ENCODE peak calls at places on chromosome 12, in eight cellular contexts. One of them, this sample, is unnamed.

GRCh38 chr12:15004401-15004800 is 31.6 kb downstream of the PDE6H start:
- DNase-seq in HEK293T: no peak
- DNase-seq in right lobe of liver: no peak
- DNase-seq in COR-L47: no peak
- DNase-seq in activated T-helper 1 cell treated with anti-CD3 and anti-CD28 coated beads, Interleukin-2, amount 50 U/mL, for 16 hours: no peak
- DNase-seq in neural crest cell: no peak
- DNase-seq in GM19239: no peak
- DNase-seq in NCI-H526: no peak
- DNase-seq in this sample: no peak

GRCh38 chr12:75666980-75667359 is 155.6 kb upstream of the KRR1 start:
- DNase-seq in right lobe of liver: no peak
- DNase-seq in HEK293T: no peak
- DNase-seq in GM19239: no peak
- DNase-seq in neural crest cell: no peak
- DNase-seq in NCI-H526: no peak
- DNase-seq in COR-L47: no peak
- DNase-seq in activated T-helper 1 cell treated with anti-CD3 and anti-CD28 coated beads, Interleukin-2, amount 50 U/mL, for 16 hours: no peak
- DNase-seq in this sample: peak; percentile 78

GRCh38 chr12:32448581-32448980 is 49.2 kb downstream of the FGD4 start:
- DNase-seq in NCI-H526: no peak
- DNase-seq in activated T-helper 1 cell treated with anti-CD3 and anti-CD28 coated beads, Interleukin-2, amount 50 U/mL, for 16 hours: no peak
- DNase-seq in GM19239: no peak
- DNase-seq in right lobe of liver: no peak
- DNase-seq in neural crest cell: no peak
- DNase-seq in COR-L47: no peak
- DNase-seq in HEK293T: no peak
- DNase-seq in this sample: no peak

GRCh38 chr12:20508362-20508761 is 140.0 kb downstream of the PDE3A start:
- DNase-seq in COR-L47: no peak
- DNase-seq in NCI-H526: no peak
- DNase-seq in HEK293T: no peak
- DNase-seq in right lobe of liver: no peak
- DNase-seq in GM19239: no peak
- DNase-seq in activated T-helper 1 cell treated with anti-CD3 and anti-CD28 coated beads, Interleukin-2, amount 50 U/mL, for 16 hours: no peak
- DNase-seq in neural crest cell: no peak
- DNase-seq in this sample: no peak

GRCh38 chr12:84463756-84464495 is 448.7 kb downstream of the SLC6A15 start:
- DNase-seq in GM19239: no peak
- DNase-seq in HEK293T: no peak
- DNase-seq in neural crest cell: no peak
- DNase-seq in COR-L47: no peak
- DNase-seq in NCI-H526: no peak
- DNase-seq in right lobe of liver: no peak
- DNase-seq in activated T-helper 1 cell treated with anti-CD3 and anti-CD28 coated beads, Interleukin-2, amount 50 U/mL, for 16 hours: no peak
- DNase-seq in this sample: no peak

GRCh38 chr12:7709969-7710368 is 1.3 kb upstream of the DPPA3 start:
- DNase-seq in GM19239: no peak
- DNase-seq in neural crest cell: no peak
- DNase-seq in NCI-H526: no peak
- DNase-seq in right lobe of liver: no peak
- DNase-seq in activated T-helper 1 cell treated with anti-CD3 and anti-CD28 coated beads, Interleukin-2, amount 50 U/mL, for 16 hours: no peak
- DNase-seq in HEK293T: no peak
- DNase-seq in COR-L47: no peak
- DNase-seq in this sample: no peak

GRCh38 chr12:29073631-29074239 is 75.3 kb upstream of the FAR2 start:
- DNase-seq in right lobe of liver: no peak
- DNase-seq in neural crest cell: peak; percentile 6
- DNase-seq in activated T-helper 1 cell treated with anti-CD3 and anti-CD28 coated beads, Interleukin-2, amount 50 U/mL, for 16 hours: no peak
- DNase-seq in GM19239: no peak
- DNase-seq in HEK293T: peak; percentile 46
- DNase-seq in COR-L47: no peak
- DNase-seq in NCI-H526: peak; percentile 30
- DNase-seq in this sample: peak; percentile 75

GRCh38 chr12:94082690-94083089 is 65.7 kb upstream of the PLXNC1 start:
- DNase-seq in neural crest cell: no peak
- DNase-seq in GM19239: no peak
- DNase-seq in right lobe of liver: no peak
- DNase-seq in activated T-helper 1 cell treated with anti-CD3 and anti-CD28 coated beads, Interleukin-2, amount 50 U/mL, for 16 hours: no peak
- DNase-seq in COR-L47: no peak
- DNase-seq in NCI-H526: no peak
- DNase-seq in HEK293T: no peak
- DNase-seq in this sample: no peak

GRCh38 chr12:2633825-2634200 is 161.0 kb upstream of the FKBP4 start:
- DNase-seq in HEK293T: no peak
- DNase-seq in NCI-H526: no peak
- DNase-seq in GM19239: no peak
- DNase-seq in activated T-helper 1 cell treated with anti-CD3 and anti-CD28 coated beads, Interleukin-2, amount 50 U/mL, for 16 hours: no peak
- DNase-seq in COR-L47: no peak
- DNase-seq in neural crest cell: no peak
- DNase-seq in right lobe of liver: no peak
- DNase-seq in this sample: no peak

GRCh38 chr12:129549656-129550055 is 354.2 kb downstream of the TMEM132D start:
- DNase-seq in right lobe of liver: no peak
- DNase-seq in GM19239: no peak
- DNase-seq in activated T-helper 1 cell treated with anti-CD3 and anti-CD28 coated beads, Interleukin-2, amount 50 U/mL, for 16 hours: no peak
- DNase-seq in neural crest cell: no peak
- DNase-seq in HEK293T: no peak
- DNase-seq in COR-L47: no peak
- DNase-seq in NCI-H526: no peak
- DNase-seq in this sample: no peak

GRCh38 chr12:75825686-75826085 is 205.9 kb downstream of the PHLDA1 start:
- DNase-seq in neural crest cell: no peak
- DNase-seq in NCI-H526: no peak
- DNase-seq in COR-L47: no peak
- DNase-seq in GM19239: no peak
- DNase-seq in right lobe of liver: no peak
- DNase-seq in HEK293T: no peak
- DNase-seq in activated T-helper 1 cell treated with anti-CD3 and anti-CD28 coated beads, Interleukin-2, amount 50 U/mL, for 16 hours: no peak
- DNase-seq in this sample: no peak

GRCh38 chr12:84201976-84202375 is 710.6 kb downstream of the SLC6A15 start:
- DNase-seq in right lobe of liver: no peak
- DNase-seq in activated T-helper 1 cell treated with anti-CD3 and anti-CD28 coated beads, Interleukin-2, amount 50 U/mL, for 16 hours: no peak
- DNase-seq in HEK293T: no peak
- DNase-seq in NCI-H526: no peak
- DNase-seq in GM19239: no peak
- DNase-seq in neural crest cell: no peak
- DNase-seq in COR-L47: no peak
- DNase-seq in this sample: no peak

GRCh38 chr12:48977290-48978281 is 536 bp upstream of the WNT1 start:
- DNase-seq in activated T-helper 1 cell treated with anti-CD3 and anti-CD28 coated beads, Interleukin-2, amount 50 U/mL, for 16 hours: peak; percentile 69
- DNase-seq in HEK293T: peak; percentile 57
- DNase-seq in neural crest cell: peak; percentile 81
- DNase-seq in right lobe of liver: peak; percentile 70
- DNase-seq in COR-L47: peak; percentile 57
- DNase-seq in GM19239: no peak
- DNase-seq in NCI-H526: no peak
- DNase-seq in this sample: no peak

GRCh38 chr12:94488449-94488848 is 28.8 kb upstream of the CEP83 start:
- DNase-seq in NCI-H526: no peak
- DNase-seq in HEK293T: no peak
- DNase-seq in GM19239: peak; percentile 35
- DNase-seq in neural crest cell: no peak
- DNase-seq in activated T-helper 1 cell treated with anti-CD3 and anti-CD28 coated beads, Interleukin-2, amount 50 U/mL, for 16 hours: no peak
- DNase-seq in right lobe of liver: no peak
- DNase-seq in COR-L47: no peak
- DNase-seq in this sample: no peak

GRCh38 chr12:1800646-1801284 is 19.6 kb upstream of the LRTM2 start:
- DNase-seq in neural crest cell: no peak
- DNase-seq in NCI-H526: peak; percentile 72
- DNase-seq in activated T-helper 1 cell treated with anti-CD3 and anti-CD28 coated beads, Interleukin-2, amount 50 U/mL, for 16 hours: no peak
- DNase-seq in HEK293T: peak; percentile 62
- DNase-seq in right lobe of liver: peak; percentile 32
- DNase-seq in COR-L47: no peak
- DNase-seq in GM19239: no peak
- DNase-seq in this sample: no peak

GRCh38 chr12:101746661-101747060 is 7.4 kb upstream of the SYCP3 start:
- DNase-seq in neural crest cell: no peak
- DNase-seq in HEK293T: no peak
- DNase-seq in activated T-helper 1 cell treated with anti-CD3 and anti-CD28 coated beads, Interleukin-2, amount 50 U/mL, for 16 hours: no peak
- DNase-seq in GM19239: no peak
- DNase-seq in NCI-H526: no peak
- DNase-seq in right lobe of liver: no peak
- DNase-seq in COR-L47: no peak
- DNase-seq in this sample: no peak

GRCh38 chr12:130183585-130184370 is 21.5 kb downstream of the FZD10 start:
- DNase-seq in HEK293T: no peak
- DNase-seq in COR-L47: no peak
- DNase-seq in right lobe of liver: peak; percentile 10
- DNase-seq in neural crest cell: no peak
- DNase-seq in NCI-H526: no peak
- DNase-seq in GM19239: no peak
- DNase-seq in activated T-helper 1 cell treated with anti-CD3 and anti-CD28 coated beads, Interleukin-2, amount 50 U/mL, for 16 hours: no peak
- DNase-seq in this sample: no peak

GRCh38 chr12:82754856-82755255 is 68.2 kb downstream of the TMTC2 start:
- DNase-seq in HEK293T: no peak
- DNase-seq in neural crest cell: no peak
- DNase-seq in activated T-helper 1 cell treated with anti-CD3 and anti-CD28 coated beads, Interleukin-2, amount 50 U/mL, for 16 hours: no peak
- DNase-seq in NCI-H526: no peak
- DNase-seq in right lobe of liver: no peak
- DNase-seq in GM19239: no peak
- DNase-seq in COR-L47: no peak
- DNase-seq in this sample: no peak

GRCh38 chr12:76244298-76244697 is 103.9 kb downstream of the BBS10 start:
- DNase-seq in NCI-H526: no peak
- DNase-seq in COR-L47: no peak
- DNase-seq in right lobe of liver: no peak
- DNase-seq in GM19239: no peak
- DNase-seq in activated T-helper 1 cell treated with anti-CD3 and anti-CD28 coated beads, Interleukin-2, amount 50 U/mL, for 16 hours: no peak
- DNase-seq in neural crest cell: no peak
- DNase-seq in HEK293T: no peak
- DNase-seq in this sample: no peak

GRCh38 chr12:2384533-2385328 is 331.9 kb downstream of the CACNA1C start:
- DNase-seq in NCI-H526: no peak
- DNase-seq in GM19239: no peak
- DNase-seq in right lobe of liver: no peak
- DNase-seq in COR-L47: no peak
- DNase-seq in HEK293T: no peak
- DNase-seq in activated T-helper 1 cell treated with anti-CD3 and anti-CD28 coated beads, Interleukin-2, amount 50 U/mL, for 16 hours: no peak
- DNase-seq in neural crest cell: no peak
- DNase-seq in this sample: no peak

GRCh38 chr12:118016424-118017264 is at the start of gene RFC5:
- DNase-seq in GM19239: peak; percentile 94
- DNase-seq in COR-L47: peak; percentile 99
- DNase-seq in neural crest cell: peak; percentile 99
- DNase-seq in HEK293T: peak; percentile 100
- DNase-seq in activated T-helper 1 cell treated with anti-CD3 and anti-CD28 coated beads, Interleukin-2, amount 50 U/mL, for 16 hours: peak; percentile 96
- DNase-seq in NCI-H526: peak; percentile 96
- DNase-seq in right lobe of liver: peak; percentile 99
- DNase-seq in this sample: peak; percentile 100

GRCh38 chr12:91250273-91250672 is 67.7 kb upstream of the DCN start:
- DNase-seq in neural crest cell: no peak
- DNase-seq in GM19239: no peak
- DNase-seq in right lobe of liver: no peak
- DNase-seq in HEK293T: no peak
- DNase-seq in activated T-helper 1 cell treated with anti-CD3 and anti-CD28 coated beads, Interleukin-2, amount 50 U/mL, for 16 hours: no peak
- DNase-seq in COR-L47: no peak
- DNase-seq in NCI-H526: no peak
- DNase-seq in this sample: no peak

GRCh38 chr12:52687527-52688385 is 7.5 kb upstream of the KRT1 start:
- DNase-seq in right lobe of liver: no peak
- DNase-seq in COR-L47: no peak
- DNase-seq in neural crest cell: no peak
- DNase-seq in HEK293T: no peak
- DNase-seq in GM19239: no peak
- DNase-seq in activated T-helper 1 cell treated with anti-CD3 and anti-CD28 coated beads, Interleukin-2, amount 50 U/mL, for 16 hours: no peak
- DNase-seq in NCI-H526: no peak
- DNase-seq in this sample: no peak

GRCh38 chr12:102702447-102703114 is 214.5 kb downstream of the PAH start:
- DNase-seq in NCI-H526: no peak
- DNase-seq in COR-L47: peak; percentile 20
- DNase-seq in right lobe of liver: no peak
- DNase-seq in neural crest cell: peak; percentile 34
- DNase-seq in activated T-helper 1 cell treated with anti-CD3 and anti-CD28 coated beads, Interleukin-2, amount 50 U/mL, for 16 hours: no peak
- DNase-seq in GM19239: peak; percentile 45
- DNase-seq in HEK293T: peak; percentile 35
- DNase-seq in this sample: peak; percentile 28

GRCh38 chr12:104420868-104421267 is 35.9 kb upstream of the CHST11 start:
- DNase-seq in right lobe of liver: no peak
- DNase-seq in HEK293T: no peak
- DNase-seq in neural crest cell: no peak
- DNase-seq in activated T-helper 1 cell treated with anti-CD3 and anti-CD28 coated beads, Interleukin-2, amount 50 U/mL, for 16 hours: no peak
- DNase-seq in COR-L47: no peak
- DNase-seq in GM19239: no peak
- DNase-seq in NCI-H526: no peak
- DNase-seq in this sample: peak; percentile 12

GRCh38 chr12:57579677-57580465 is 11.1 kb upstream of the PIP4K2C start:
- DNase-seq in GM19239: no peak
- DNase-seq in NCI-H526: no peak
- DNase-seq in activated T-helper 1 cell treated with anti-CD3 and anti-CD28 coated beads, Interleukin-2, amount 50 U/mL, for 16 hours: no peak
- DNase-seq in COR-L47: no peak
- DNase-seq in right lobe of liver: no peak
- DNase-seq in neural crest cell: no peak
- DNase-seq in HEK293T: no peak
- DNase-seq in this sample: no peak

GRCh38 chr12:26938660-26939185 is 453 bp downstream of the FGFR1OP2 start:
- DNase-seq in HEK293T: peak; percentile 13
- DNase-seq in COR-L47: no peak
- DNase-seq in right lobe of liver: no peak
- DNase-seq in activated T-helper 1 cell treated with anti-CD3 and anti-CD28 coated beads, Interleukin-2, amount 50 U/mL, for 16 hours: no peak
- DNase-seq in neural crest cell: no peak
- DNase-seq in NCI-H526: peak; percentile 36
- DNase-seq in GM19239: no peak
- DNase-seq in this sample: no peak

GRCh38 chr12:57129311-57130288 is 1.3 kb downstream of the LRP1 start:
- DNase-seq in HEK293T: no peak
- DNase-seq in GM19239: no peak
- DNase-seq in activated T-helper 1 cell treated with anti-CD3 and anti-CD28 coated beads, Interleukin-2, amount 50 U/mL, for 16 hours: no peak
- DNase-seq in COR-L47: no peak
- DNase-seq in NCI-H526: no peak
- DNase-seq in right lobe of liver: no peak
- DNase-seq in neural crest cell: no peak
- DNase-seq in this sample: peak; percentile 30

This sample was measured in cardiac muscle cell.